ENCODE peak calls at places on chromosomes 5 and 9, in eight cellular contexts. Z is heart right ventricle, H is upper lobe of right lung, M is PC-9, U is PC-3, A is lung, T is uterus, K is psoas muscle. I is an unnamed sample.
A peak's percentile ranks its signal among the peaks of the same experiment; 100 is the strongest.

GRCh38 chr9:108761530-108762347 is 94.0 kb downstream of the ACTL7B start:
- DNase-seq in Z (peak; percentile 58), H (no peak), M (no peak), U (peak; percentile 61), A (peak; percentile 60), T (peak; percentile 39), K (peak; percentile 59), I (no peak)

GRCh38 chr9:125203259-125203658 is 2.9 kb downstream of the RABEPK start:
- DNase-seq in Z (no peak), H (no peak), M (no peak), U (no peak), A (no peak), T (no peak), K (no peak), I (no peak)

GRCh38 chr5:119168401-119168800 is 97.5 kb downstream of the DMXL1 start:
- DNase-seq in Z (no peak), H (no peak), M (no peak), U (peak; percentile 31), A (no peak), T (no peak), K (no peak), I (no peak)

GRCh38 chr9:135770203-135770535 is 68.2 kb downstream of the KCNT1 start:
- DNase-seq in Z (no peak), H (no peak), M (no peak), U (no peak), A (no peak), T (no peak), K (no peak), I (no peak)

GRCh38 chr9:133712221-133713100 is 25.7 kb downstream of the SARDH start:
- DNase-seq in Z (no peak), H (peak; percentile 44), M (no peak), U (no peak), A (no peak), T (no peak), K (no peak), I (peak; percentile 40)

GRCh38 chr5:96901841-96902240 is 25.5 kb downstream of the ERAP2 start:
- DNase-seq in Z (no peak), H (no peak), M (no peak), U (peak; percentile 38), A (no peak), T (no peak), K (no peak), I (no peak)

GRCh38 chr5:61525573-61526142 is 193.6 kb downstream of the ZSWIM6 start:
- DNase-seq in Z (no peak), H (no peak), M (peak; percentile 59), U (peak; percentile 33), A (no peak), T (no peak), K (no peak), I (no peak)

GRCh38 chr5:61631438-61631941 is 299.4 kb downstream of the ZSWIM6 start:
- DNase-seq in Z (peak; percentile 52), H (peak; percentile 74), M (no peak), U (no peak), A (peak; percentile 44), T (no peak), K (peak; percentile 67), I (no peak)

GRCh38 chr5:146440870-146441495 is 6.2 kb upstream of the TCERG1 start:
- DNase-seq in Z (no peak), H (no peak), M (no peak), U (no peak), A (no peak), T (no peak), K (no peak), I (no peak)

GRCh38 chr5:54965806-54966205 is 19.6 kb downstream of the ESM1 start:
- DNase-seq in Z (peak; percentile 25), H (no peak), M (no peak), U (no peak), A (no peak), T (no peak), K (no peak), I (no peak)

GRCh38 chr5:14217587-14217986 is 74.4 kb downstream of the TRIO start:
- DNase-seq in Z (no peak), H (peak; percentile 68), M (no peak), U (no peak), A (no peak), T (no peak), K (no peak), I (no peak)

DNA sequence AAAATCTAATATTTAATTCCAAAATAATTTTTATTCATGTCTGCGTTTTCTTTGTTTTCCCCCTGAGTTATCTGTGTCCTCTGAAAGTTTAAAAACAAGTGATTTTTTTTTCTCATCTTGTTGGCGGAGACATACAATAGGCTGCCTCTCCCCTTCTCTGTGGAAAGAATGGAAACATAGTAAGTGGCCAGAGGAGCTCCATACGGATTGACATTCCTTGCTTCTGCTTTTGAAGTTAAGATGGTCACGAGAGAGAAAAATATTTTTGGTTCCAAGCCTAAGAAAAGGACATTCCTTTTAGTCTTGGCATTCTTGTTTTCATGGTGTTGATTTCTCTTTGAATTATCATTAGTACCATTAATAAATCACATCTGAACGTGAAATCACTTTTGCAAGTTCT is 28.3 kb downstream of the ZNF462 start:
- DNase-seq in Z (no peak), H (no peak), M (no peak), U (no peak), A (no peak), T (no peak), K (no peak), I (no peak)
- H3K27ac ChIP-seq in Z (no peak overlapping the region), H (no peak overlapping the region), M (no peak overlapping the region), U (peak overlapping the region; percentile 98), A (no peak overlapping the region), T (no peak overlapping the region), K (peak overlapping the region; percentile 81), I (no peak overlapping the region)

GRCh38 chr5:153491408-153491807 is 938 bp downstream of the GRIA1 start:
- DNase-seq in Z (no peak), H (no peak), M (no peak), U (no peak), A (no peak), T (no peak), K (no peak), I (no peak)

GRCh38 chr5:153498516-153498915 is 8.0 kb downstream of the GRIA1 start:
- DNase-seq in Z (no peak), H (no peak), M (no peak), U (no peak), A (no peak), T (no peak), K (no peak), I (no peak)

DNA sequence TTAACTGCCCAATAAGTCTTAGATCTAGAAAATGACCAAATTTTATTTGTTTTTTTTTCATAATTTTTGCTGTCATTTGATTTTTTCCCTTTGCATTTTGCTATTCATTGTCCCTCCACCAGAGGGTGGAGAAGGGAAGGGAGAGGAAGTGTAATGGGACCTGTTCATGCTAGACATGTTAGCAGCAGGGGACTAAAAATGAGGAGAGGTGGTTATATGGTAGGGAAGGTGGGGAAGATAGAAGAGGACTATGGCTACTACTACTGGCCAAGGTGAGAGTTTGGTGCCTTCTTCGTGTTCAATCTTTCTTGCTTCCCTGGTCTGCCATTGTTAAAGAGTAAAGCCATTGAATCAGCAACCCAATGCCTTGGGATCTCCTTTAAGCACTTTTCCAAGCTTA is 6.4 kb downstream of the GRIA1 start:
- DNase-seq in Z (peak; percentile 8), H (no peak), M (no peak), U (peak; percentile 57), A (no peak), T (no peak), K (no peak), I (no peak)
- TF ChIP-seq CTCF in Z (peak; percentile 80), H (peak; percentile 70), M (peak; percentile 74), U (peak; percentile 81), A (no peak), T (peak; percentile 36), K (peak; percentile 42), I (no peak)

DNA sequence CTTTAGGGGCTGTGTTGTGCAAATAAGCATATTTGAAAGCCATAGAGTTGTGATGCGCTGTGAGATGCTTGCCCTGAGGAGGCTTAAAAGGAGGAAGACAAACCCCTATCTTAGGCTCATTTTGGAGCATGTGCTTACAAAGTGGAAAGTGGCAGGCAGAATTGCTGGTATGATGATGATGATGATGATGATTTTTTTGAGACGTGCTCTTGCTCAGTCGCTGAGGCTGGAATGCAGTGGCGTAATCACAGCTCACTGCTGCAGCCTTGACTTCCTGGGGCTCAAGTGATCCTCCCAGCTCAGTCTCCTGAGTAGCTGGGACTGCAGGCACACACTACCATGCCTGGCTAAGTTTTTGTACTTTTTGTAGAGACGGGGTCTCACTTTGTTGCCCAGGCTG is 1.7 kb downstream of the CNOT8 start:
- DNase-seq in Z (no peak), H (peak; percentile 72), M (peak; percentile 67), U (peak; percentile 13), A (peak; percentile 51), T (no peak), K (peak; percentile 64), I (no peak)
- H3K4me3 ChIP-seq in Z (peak overlapping the region; percentile 50), H (peak overlapping the region; percentile 63), M (peak overlapping the region; percentile 88), U (peak overlapping the region; percentile 93), A (peak overlapping the region; percentile 13), T (no peak overlapping the region), K (peak overlapping the region; percentile 76), I (no peak overlapping the region)

GRCh38 chr9:123743737-123744136 is 186.2 kb downstream of the DENND1A start:
- DNase-seq in Z (no peak), H (no peak), M (no peak), U (no peak), A (no peak), T (no peak), K (no peak), I (no peak)

GRCh38 chr9:123745933-123746332 is 184.0 kb downstream of the DENND1A start:
- DNase-seq in Z (no peak), H (no peak), M (no peak), U (no peak), A (no peak), T (no peak), K (no peak), I (no peak)

GRCh38 chr9:123742009-123742767 is 187.7 kb downstream of the DENND1A start:
- DNase-seq in Z (peak; percentile 56), H (no peak), M (no peak), U (no peak), A (no peak), T (no peak), K (peak; percentile 43), I (no peak)

GRCh38 chr9:123749580-123750202 is 180.2 kb downstream of the DENND1A start:
- DNase-seq in Z (no peak), H (no peak), M (no peak), U (no peak), A (no peak), T (no peak), K (no peak), I (no peak)

DNA sequence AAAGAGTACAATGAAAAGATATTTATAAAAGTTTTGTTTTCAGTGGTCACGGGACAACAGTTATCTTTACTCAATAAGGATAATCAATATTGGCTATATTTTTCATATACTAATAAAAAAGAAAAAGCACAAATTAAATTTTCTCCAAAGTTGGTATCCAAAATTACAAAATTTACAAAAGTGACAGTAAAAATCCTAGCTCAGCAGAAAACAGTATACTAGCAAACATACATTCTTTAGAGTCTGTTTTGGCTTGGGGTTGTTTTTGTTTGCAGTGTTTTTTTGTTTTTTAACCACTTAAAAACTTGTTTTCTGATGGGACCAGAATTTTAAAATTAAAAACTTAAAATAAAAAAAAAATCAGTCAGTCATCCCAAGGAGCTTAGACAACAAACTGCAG is 183.2 kb downstream of the DENND1A start:
- DNase-seq in Z (no peak), H (no peak), M (no peak), U (no peak), A (no peak), T (no peak), K (no peak), I (no peak)
- H3K27ac ChIP-seq in Z (no peak overlapping the region), H (no peak overlapping the region), M (no peak overlapping the region), U (no peak overlapping the region), A (no peak overlapping the region), T (no peak overlapping the region), K (no peak overlapping the region), I (no peak overlapping the region)

GRCh38 chr5:156835905-156836304 is 14.2 kb upstream of the PPP1R2B start:
- DNase-seq in Z (no peak), H (no peak), M (no peak), U (peak; percentile 50), A (no peak), T (no peak), K (no peak), I (no peak)
- TF ChIP-seq CTCF in Z (no peak), H (peak; percentile 8), M (no peak), U (peak; percentile 60), A (no peak), T (no peak), K (no peak), I (no peak)

I was measured in pancreas.